ENCODE peak calls at places on chromosomes 5 and 9, in four cellular contexts. H, F, I and E are unnamed samples.

GRCh38 chr9:6676254-6676928 is 30.9 kb upstream of the GLDC start:
- DNase-seq in H (no peak), F (no peak), I (no peak), E (no peak)

GRCh38 chr9:117114768-117115167 is 300.1 kb downstream of the ASTN2 start:
- DNase-seq in H (no peak), F (no peak), I (peak; percentile 31), E (no peak)

GRCh38 chr9:15570769-15571168 is 17.9 kb downstream of the CCDC171 start:
- DNase-seq in H (no peak), F (no peak), I (no peak), E (no peak)

GRCh38 chr9:114779352-114779845 is 26.4 kb downstream of the TNFSF15 start:
- DNase-seq in H (no peak), F (no peak), I (no peak), E (no peak)

GRCh38 chr5:142014911-142015584 is 2.2 kb upstream of the GNPDA1 start:
- DNase-seq in H (peak; percentile 41), F (peak; percentile 4), I (no peak), E (no peak)

GRCh38 chr5:139689631-139690384 is 41.7 kb downstream of the CXXC5 start:
- DNase-seq in H (no peak), F (no peak), I (peak; percentile 67), E (no peak)

GRCh38 chr9:95018099-95018927 is 291.8 kb downstream of the AOPEP start:
- DNase-seq in H (no peak), F (no peak), I (no peak), E (peak; percentile 61)

GRCh38 chr9:136784997-136785361 is 6.2 kb upstream of the TMEM141 start:
- DNase-seq in H (peak; percentile 35), F (no peak), I (no peak), E (no peak)

GRCh38 chr9:115941561-115942315 is 211.9 kb upstream of the PAPPA start:
- DNase-seq in H (no peak), F (no peak), I (no peak), E (no peak)

GRCh38 chr9:137330689-137331088 is 28.6 kb upstream of the NRARP start:
- DNase-seq in H (no peak), F (no peak), I (no peak), E (no peak)

GRCh38 chr5:96214442-96215197 is 218.4 kb downstream of the PCSK1 start:
- DNase-seq in H (no peak), F (no peak), I (no peak), E (no peak)

GRCh38 chr5:132025403-132025971 is 14.0 kb upstream of the ACSL6 start:
- DNase-seq in H (no peak), F (no peak), I (no peak), E (no peak)

GRCh38 chr9:129464972-129465833 is 155.7 kb downstream of the C9orf50 start:
- DNase-seq in H (no peak), F (no peak), I (no peak), E (no peak)

GRCh38 chr5:74166064-74166463 is 474.5 kb downstream of the ENC1 start:
- DNase-seq in H (no peak), F (no peak), I (no peak), E (no peak)

GRCh38 chr9:131149678-131150033 is 24.3 kb downstream of the NUP214 start:
- DNase-seq in H (no peak), F (no peak), I (no peak), E (no peak)
- H3K27ac ChIP-seq in H (no peak overlapping the region), F (no peak overlapping the region), I (no peak overlapping the region), E (no peak overlapping the region)

GRCh38 chr5:79475174-79475466 is 38.8 kb downstream of the HOMER1 start:
- DNase-seq in H (no peak), F (no peak), I (no peak), E (no peak)

GRCh38 chr5:79481574-79481973 is 32.4 kb downstream of the HOMER1 start:
- DNase-seq in H (no peak), F (no peak), I (no peak), E (no peak)

GRCh38 chr5:79484731-79485130 is 29.2 kb downstream of the HOMER1 start:
- DNase-seq in H (no peak), F (no peak), I (no peak), E (no peak)

GRCh38 chr5:79486116-79486515 is 27.8 kb downstream of the HOMER1 start:
- DNase-seq in H (no peak), F (no peak), I (no peak), E (no peak)

GRCh38 chr5:79480991-79481390 is 32.9 kb downstream of the HOMER1 start:
- DNase-seq in H (no peak), F (no peak), I (no peak), E (no peak)
- H3K27ac ChIP-seq in H (no peak overlapping the region), F (no peak overlapping the region), I (no peak overlapping the region), E (no peak overlapping the region)

DNA sequence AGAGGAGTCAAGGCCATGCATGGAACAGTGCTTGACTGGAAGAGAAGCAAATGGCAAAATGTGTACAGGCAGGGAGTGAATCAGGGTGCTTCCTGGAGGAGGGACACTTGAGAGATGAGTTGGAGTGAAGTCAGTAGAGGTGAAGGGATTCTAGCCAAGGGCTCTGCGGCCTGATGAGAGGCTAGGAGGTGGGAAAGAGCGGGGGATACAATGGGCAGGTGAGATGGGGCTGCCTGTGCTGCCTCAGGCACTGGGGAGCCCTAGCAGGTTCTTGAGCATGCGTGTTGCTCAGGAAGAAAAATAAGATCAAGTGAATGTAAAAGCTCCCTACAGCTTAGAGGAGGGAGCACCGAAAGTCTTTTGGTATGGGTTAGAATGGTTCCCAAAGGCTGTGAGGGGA is 22.3 kb downstream of the ERGIC1 start:
- DNase-seq in H (no peak), F (no peak), I (no peak), E (no peak)
- H3K27ac ChIP-seq in H (no peak overlapping the region), F (no peak overlapping the region), I (no peak overlapping the region), E (no peak overlapping the region)

DNA sequence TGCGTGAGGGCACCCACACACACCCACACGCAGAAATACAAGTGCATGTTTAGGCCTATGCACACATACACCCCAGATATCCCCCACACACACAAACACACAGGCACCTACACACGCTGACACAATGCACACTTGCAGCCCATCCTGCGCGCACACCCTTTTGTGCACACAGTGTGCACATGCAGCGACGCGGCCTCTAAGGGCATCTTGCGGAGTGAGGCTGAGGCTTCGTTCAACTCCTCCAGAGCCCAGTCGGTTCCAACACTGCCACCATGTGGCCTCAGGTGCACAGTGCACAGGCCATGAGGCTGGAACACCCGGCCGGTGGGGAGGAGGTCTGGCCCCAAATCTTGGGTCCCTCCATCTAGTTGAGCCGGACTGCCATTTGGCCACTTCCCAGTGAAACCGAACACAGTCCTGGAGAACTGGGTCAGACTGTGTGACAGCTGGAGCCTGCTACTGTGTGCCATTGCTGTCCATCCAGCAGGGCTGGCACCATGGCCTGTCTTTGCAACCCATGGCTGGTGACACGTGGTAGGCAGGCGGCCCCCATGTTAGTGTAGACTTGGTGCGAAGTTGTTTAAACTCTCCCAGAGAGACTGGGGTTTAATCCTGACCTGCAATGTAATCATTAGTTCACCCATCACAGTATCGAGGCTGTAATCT is 97.7 kb upstream of the MVB12B start:
- DNase-seq in H (peak; percentile 29), F (peak; percentile 10), I (peak; percentile 85), E (peak; percentile 60)
- H3K27ac ChIP-seq in H (no peak overlapping the region), F (no peak overlapping the region), I (no peak overlapping the region), E (no peak overlapping the region)

GRCh38 chr5:41270423-41271251 is 57.3 kb upstream of the C6 start:
- DNase-seq in H (no peak), F (no peak), I (no peak), E (no peak)
- H3K27ac ChIP-seq in H (no peak overlapping the region), F (no peak overlapping the region), I (no peak overlapping the region), E (no peak overlapping the region)

DNA sequence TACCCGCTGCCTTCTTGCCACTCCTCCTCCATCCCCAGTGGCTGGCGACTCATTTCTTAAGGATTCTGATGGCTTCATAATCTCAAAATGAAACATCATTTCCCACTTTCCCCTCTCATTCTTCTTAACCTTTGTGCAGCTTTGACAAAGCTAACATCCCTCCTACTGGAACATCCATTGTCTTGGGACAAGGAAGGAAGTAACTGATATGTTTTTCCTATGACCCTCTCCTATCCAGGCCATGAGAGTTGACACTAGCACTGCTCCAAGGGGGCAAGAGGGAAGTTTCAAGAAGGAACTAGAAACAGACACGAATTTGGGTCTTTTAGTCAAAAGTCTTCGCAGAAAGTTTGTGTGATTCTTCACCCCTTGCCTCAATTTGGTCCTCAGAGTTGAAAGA is 71.7 kb upstream of the SNX2 start:
- DNase-seq in H (no peak), F (no peak), I (no peak), E (no peak)
- H3K27ac ChIP-seq in H (no peak overlapping the region), F (no peak overlapping the region), I (no peak overlapping the region), E (no peak overlapping the region)